ENCODE peak calls at places on chromosomes 7 and 10, in eight cellular contexts. One of them, this sample, is unnamed.

GRCh38 chr7:94656658-94656924 is 658 bp upstream of the SGCE start:
- DNase-seq in psoas muscle: no peak
- DNase-seq in GM13977: no peak
- DNase-seq in B cell: no peak
- DNase-seq in fibroblast of mammary gland: no peak
- DNase-seq in RWPE1: no peak
- DNase-seq in cardiac muscle cell: no peak
- DNase-seq in fibroblast of pulmonary artery: no peak
- DNase-seq in this sample: no peak

GRCh38 chr10:132193907-132194552 is 7.3 kb downstream of the DPYSL4 start:
- DNase-seq in fibroblast of mammary gland: no peak
- DNase-seq in B cell: peak; percentile 45
- DNase-seq in RWPE1: peak; percentile 67
- DNase-seq in fibroblast of pulmonary artery: peak; percentile 26
- DNase-seq in psoas muscle: peak; percentile 16
- DNase-seq in cardiac muscle cell: peak; percentile 25
- DNase-seq in GM13977: no peak
- DNase-seq in this sample: peak; percentile 19

GRCh38 chr7:159038066-159038465 is 106.6 kb downstream of the VIPR2 start:
- DNase-seq in GM13977: no peak
- DNase-seq in cardiac muscle cell: no peak
- DNase-seq in fibroblast of mammary gland: no peak
- DNase-seq in B cell: no peak
- DNase-seq in psoas muscle: no peak
- DNase-seq in RWPE1: no peak
- DNase-seq in fibroblast of pulmonary artery: no peak
- DNase-seq in this sample: no peak

GRCh38 chr10:113091921-113092320 is 141.9 kb downstream of the TCF7L2 start:
- DNase-seq in cardiac muscle cell: no peak
- DNase-seq in fibroblast of mammary gland: no peak
- DNase-seq in GM13977: no peak
- DNase-seq in B cell: no peak
- DNase-seq in RWPE1: no peak
- DNase-seq in fibroblast of pulmonary artery: no peak
- DNase-seq in psoas muscle: no peak
- DNase-seq in this sample: no peak

GRCh38 chr7:131604841-131605279 is 48.4 kb upstream of the PODXL start:
- DNase-seq in psoas muscle: no peak
- DNase-seq in GM13977: no peak
- DNase-seq in fibroblast of pulmonary artery: peak; percentile 38
- DNase-seq in fibroblast of mammary gland: peak; percentile 82
- DNase-seq in B cell: no peak
- DNase-seq in cardiac muscle cell: peak; percentile 28
- DNase-seq in RWPE1: peak; percentile 30
- DNase-seq in this sample: peak; percentile 86

GRCh38 chr10:3400368-3400767 is 227.8 kb upstream of the PITRM1 start:
- DNase-seq in fibroblast of mammary gland: no peak
- DNase-seq in B cell: no peak
- DNase-seq in RWPE1: no peak
- DNase-seq in GM13977: no peak
- DNase-seq in cardiac muscle cell: no peak
- DNase-seq in psoas muscle: no peak
- DNase-seq in fibroblast of pulmonary artery: peak; percentile 25
- DNase-seq in this sample: peak; percentile 46

GRCh38 chr7:70775570-70776156 is 356.3 kb upstream of the GALNT17 start:
- DNase-seq in cardiac muscle cell: peak; percentile 8
- DNase-seq in fibroblast of mammary gland: peak; percentile 41
- DNase-seq in RWPE1: no peak
- DNase-seq in GM13977: no peak
- DNase-seq in psoas muscle: no peak
- DNase-seq in fibroblast of pulmonary artery: peak; percentile 14
- DNase-seq in B cell: no peak
- DNase-seq in this sample: peak; percentile 2

GRCh38 chr10:130136214-130137076 is at the start of gene GLRX3:
- DNase-seq in psoas muscle: peak; percentile 92
- DNase-seq in GM13977: peak; percentile 98
- DNase-seq in RWPE1: peak; percentile 93
- DNase-seq in fibroblast of pulmonary artery: peak; percentile 79
- DNase-seq in B cell: peak; percentile 98
- DNase-seq in cardiac muscle cell: peak; percentile 88
- DNase-seq in fibroblast of mammary gland: peak; percentile 64
- DNase-seq in this sample: peak; percentile 83

GRCh38 chr7:73811760-73812168 is 19.0 kb upstream of the CLDN4 start:
- DNase-seq in cardiac muscle cell: peak; percentile 69
- DNase-seq in RWPE1: no peak
- DNase-seq in fibroblast of mammary gland: peak; percentile 58
- DNase-seq in psoas muscle: peak; percentile 61
- DNase-seq in B cell: peak; percentile 56
- DNase-seq in GM13977: peak; percentile 74
- DNase-seq in fibroblast of pulmonary artery: peak; percentile 65
- DNase-seq in this sample: peak; percentile 65

GRCh38 chr10:61460835-61461234 is 7.7 kb upstream of the TMEM26 start:
- DNase-seq in fibroblast of pulmonary artery: no peak
- DNase-seq in RWPE1: no peak
- DNase-seq in fibroblast of mammary gland: no peak
- DNase-seq in psoas muscle: no peak
- DNase-seq in GM13977: no peak
- DNase-seq in B cell: no peak
- DNase-seq in cardiac muscle cell: no peak
- DNase-seq in this sample: no peak

GRCh38 chr7:5523052-5523711 is 99.5 kb upstream of the TNRC18 start:
- DNase-seq in psoas muscle: no peak
- DNase-seq in B cell: no peak
- DNase-seq in GM13977: no peak
- DNase-seq in fibroblast of pulmonary artery: peak; percentile 69
- DNase-seq in cardiac muscle cell: peak; percentile 71
- DNase-seq in RWPE1: no peak
- DNase-seq in fibroblast of mammary gland: peak; percentile 36
- DNase-seq in this sample: no peak

GRCh38 chr10:2925631-2926030 is 141.7 kb upstream of the PFKP start:
- DNase-seq in B cell: no peak
- DNase-seq in fibroblast of mammary gland: peak; percentile 62
- DNase-seq in GM13977: no peak
- DNase-seq in cardiac muscle cell: peak; percentile 82
- DNase-seq in psoas muscle: peak; percentile 44
- DNase-seq in fibroblast of pulmonary artery: peak; percentile 57
- DNase-seq in RWPE1: no peak
- DNase-seq in this sample: peak; percentile 58

GRCh38 chr7:23715099-23715498 is 5.1 kb downstream of the STK31 start:
- DNase-seq in GM13977: no peak
- DNase-seq in RWPE1: no peak
- DNase-seq in fibroblast of pulmonary artery: no peak
- DNase-seq in fibroblast of mammary gland: no peak
- DNase-seq in psoas muscle: no peak
- DNase-seq in B cell: no peak
- DNase-seq in cardiac muscle cell: no peak
- DNase-seq in this sample: no peak

GRCh38 chr10:22942437-22942836 is 14.6 kb downstream of the ARMC3 start:
- DNase-seq in cardiac muscle cell: no peak
- DNase-seq in fibroblast of mammary gland: no peak
- DNase-seq in fibroblast of pulmonary artery: no peak
- DNase-seq in GM13977: no peak
- DNase-seq in psoas muscle: no peak
- DNase-seq in B cell: no peak
- DNase-seq in RWPE1: no peak
- DNase-seq in this sample: no peak

GRCh38 chr10:19915125-19915524 is 98.9 kb downstream of the PLXDC2 start:
- DNase-seq in cardiac muscle cell: no peak
- DNase-seq in fibroblast of pulmonary artery: no peak
- DNase-seq in RWPE1: no peak
- DNase-seq in B cell: no peak
- DNase-seq in GM13977: no peak
- DNase-seq in psoas muscle: no peak
- DNase-seq in fibroblast of mammary gland: no peak
- DNase-seq in this sample: no peak

GRCh38 chr10:19917756-19918478 is 101.7 kb downstream of the PLXDC2 start:
- DNase-seq in psoas muscle: no peak
- DNase-seq in fibroblast of pulmonary artery: no peak
- DNase-seq in B cell: no peak
- DNase-seq in GM13977: no peak
- DNase-seq in fibroblast of mammary gland: no peak
- DNase-seq in cardiac muscle cell: no peak
- DNase-seq in RWPE1: no peak
- DNase-seq in this sample: no peak

GRCh38 chr10:19918800-19919199 is 102.6 kb downstream of the PLXDC2 start:
- DNase-seq in fibroblast of pulmonary artery: peak; percentile 48
- DNase-seq in GM13977: no peak
- DNase-seq in cardiac muscle cell: peak; percentile 73
- DNase-seq in RWPE1: peak; percentile 28
- DNase-seq in psoas muscle: no peak
- DNase-seq in B cell: no peak
- DNase-seq in fibroblast of mammary gland: peak; percentile 28
- DNase-seq in this sample: peak; percentile 89

GRCh38 chr10:19913987-19914386 is 97.8 kb downstream of the PLXDC2 start:
- DNase-seq in fibroblast of pulmonary artery: no peak
- DNase-seq in psoas muscle: no peak
- DNase-seq in GM13977: no peak
- DNase-seq in B cell: no peak
- DNase-seq in RWPE1: no peak
- DNase-seq in fibroblast of mammary gland: no peak
- DNase-seq in cardiac muscle cell: no peak
- DNase-seq in this sample: no peak

DNA sequence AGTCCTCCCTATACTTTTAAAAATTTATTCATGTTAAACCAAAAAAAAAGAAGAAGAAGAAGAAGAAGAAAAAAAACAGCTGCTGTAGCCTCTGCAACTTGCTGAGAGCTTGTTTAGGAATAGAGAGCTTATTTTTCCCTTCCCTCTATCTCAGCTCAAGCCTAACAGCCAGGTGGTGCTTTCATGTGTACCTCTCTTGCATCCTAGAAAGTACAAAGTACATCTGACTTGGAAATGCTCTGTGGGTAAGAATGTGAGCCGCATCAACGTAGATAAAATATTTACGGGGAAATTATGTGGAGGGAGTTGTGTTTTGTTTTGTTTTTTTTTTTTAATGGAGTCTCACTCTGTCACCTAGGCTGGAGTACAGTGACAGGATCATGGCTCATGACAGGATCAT is 99.6 kb downstream of the PLXDC2 start:
- DNase-seq in RWPE1: no peak
- DNase-seq in cardiac muscle cell: no peak
- DNase-seq in GM13977: no peak
- DNase-seq in fibroblast of pulmonary artery: no peak
- DNase-seq in fibroblast of mammary gland: no peak
- DNase-seq in psoas muscle: no peak
- DNase-seq in B cell: no peak
- DNase-seq in this sample: no peak
- TF ChIP-seq CTCF in RWPE1: no peak
- TF ChIP-seq CTCF in cardiac muscle cell: no peak
- TF ChIP-seq CTCF in GM13977: no peak
- TF ChIP-seq CTCF in fibroblast of pulmonary artery: no peak
- TF ChIP-seq CTCF in fibroblast of mammary gland: no peak
- TF ChIP-seq CTCF in psoas muscle: no peak
- TF ChIP-seq CTCF in B cell: no peak
- TF ChIP-seq CTCF in this sample: no peak

DNA sequence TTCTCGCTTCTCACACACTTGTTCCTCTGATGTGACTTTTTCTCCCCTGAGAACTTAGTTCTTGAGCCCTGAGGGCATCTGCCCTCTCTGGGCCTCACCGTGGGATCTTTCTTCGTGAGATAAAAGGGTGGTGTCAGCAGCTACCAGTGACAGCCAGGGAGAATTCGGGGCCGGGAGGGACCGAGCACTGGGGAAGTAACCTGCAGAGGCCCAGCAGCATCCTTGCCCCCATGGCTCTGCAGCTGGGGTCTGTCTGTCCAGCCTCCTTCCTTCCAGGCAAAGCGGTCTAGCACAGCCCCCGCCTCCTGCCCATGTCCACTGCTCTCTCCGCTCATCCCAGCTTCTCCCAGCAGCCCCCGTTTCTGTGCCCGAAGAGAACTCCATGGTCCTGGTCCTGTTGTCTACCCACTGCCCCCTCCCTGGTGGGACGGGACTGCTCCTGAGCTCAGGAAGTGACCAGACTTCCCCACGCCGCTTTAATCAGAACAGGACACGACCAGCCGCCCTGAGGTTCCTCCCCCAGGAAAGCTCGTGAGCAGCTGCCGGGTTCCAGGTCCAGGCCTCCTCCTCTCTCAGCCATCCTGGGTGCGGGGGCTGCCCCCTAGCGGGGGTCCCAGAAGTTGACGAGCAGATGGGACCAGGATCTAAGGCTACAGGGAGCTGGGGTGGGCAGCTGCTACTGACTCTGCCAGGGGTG is 187.4 kb downstream of the WDR37 start:
- DNase-seq in cardiac muscle cell: no peak
- DNase-seq in fibroblast of pulmonary artery: no peak
- DNase-seq in B cell: no peak
- DNase-seq in RWPE1: no peak
- DNase-seq in GM13977: no peak
- DNase-seq in fibroblast of mammary gland: no peak
- DNase-seq in psoas muscle: no peak
- DNase-seq in this sample: no peak
- TF ChIP-seq CTCF in cardiac muscle cell: no peak
- TF ChIP-seq CTCF in fibroblast of pulmonary artery: no peak
- TF ChIP-seq CTCF in B cell: no peak
- TF ChIP-seq CTCF in RWPE1: no peak
- TF ChIP-seq CTCF in GM13977: peak; percentile 18
- TF ChIP-seq CTCF in fibroblast of mammary gland: no peak
- TF ChIP-seq CTCF in psoas muscle: no peak
- TF ChIP-seq CTCF in this sample: no peak

GRCh38 chr10:126252884-126253612 is 135.2 kb downstream of the ADAM12 start:
- DNase-seq in RWPE1: peak; percentile 59
- DNase-seq in fibroblast of mammary gland: peak; percentile 100
- DNase-seq in GM13977: no peak
- DNase-seq in psoas muscle: no peak
- DNase-seq in B cell: no peak
- DNase-seq in cardiac muscle cell: peak; percentile 94
- DNase-seq in fibroblast of pulmonary artery: peak; percentile 95
- DNase-seq in this sample: peak; percentile 99

GRCh38 chr10:126255313-126255712 is 133.0 kb downstream of the ADAM12 start:
- DNase-seq in psoas muscle: no peak
- DNase-seq in cardiac muscle cell: no peak
- DNase-seq in B cell: no peak
- DNase-seq in RWPE1: no peak
- DNase-seq in fibroblast of pulmonary artery: no peak
- DNase-seq in fibroblast of mammary gland: no peak
- DNase-seq in GM13977: no peak
- DNase-seq in this sample: no peak

GRCh38 chr10:126259883-126260282 is 128.4 kb downstream of the ADAM12 start:
- DNase-seq in cardiac muscle cell: no peak
- DNase-seq in GM13977: no peak
- DNase-seq in RWPE1: no peak
- DNase-seq in fibroblast of mammary gland: no peak
- DNase-seq in fibroblast of pulmonary artery: no peak
- DNase-seq in psoas muscle: no peak
- DNase-seq in B cell: no peak
- DNase-seq in this sample: no peak

GRCh38 chr10:126253613-126254002 is 134.7 kb downstream of the ADAM12 start:
- DNase-seq in cardiac muscle cell: no peak
- DNase-seq in GM13977: no peak
- DNase-seq in RWPE1: peak; percentile 43
- DNase-seq in fibroblast of pulmonary artery: no peak
- DNase-seq in B cell: no peak
- DNase-seq in psoas muscle: no peak
- DNase-seq in fibroblast of mammary gland: no peak
- DNase-seq in this sample: no peak

GRCh38 chr10:126256864-126257263 is 131.4 kb downstream of the ADAM12 start:
- DNase-seq in fibroblast of pulmonary artery: no peak
- DNase-seq in RWPE1: no peak
- DNase-seq in GM13977: no peak
- DNase-seq in fibroblast of mammary gland: no peak
- DNase-seq in psoas muscle: no peak
- DNase-seq in cardiac muscle cell: no peak
- DNase-seq in B cell: no peak
- DNase-seq in this sample: no peak
- TF ChIP-seq CTCF in fibroblast of pulmonary artery: no peak
- TF ChIP-seq CTCF in RWPE1: no peak
- TF ChIP-seq CTCF in GM13977: no peak
- TF ChIP-seq CTCF in fibroblast of mammary gland: peak; percentile 16
- TF ChIP-seq CTCF in psoas muscle: no peak
- TF ChIP-seq CTCF in cardiac muscle cell: peak; percentile 9
- TF ChIP-seq CTCF in B cell: no peak
- TF ChIP-seq CTCF in this sample: peak; percentile 24

GRCh38 chr7:22039696-22040095 is 94.0 kb upstream of the CDCA7L start:
- DNase-seq in psoas muscle: no peak
- DNase-seq in GM13977: no peak
- DNase-seq in RWPE1: no peak
- DNase-seq in fibroblast of pulmonary artery: no peak
- DNase-seq in fibroblast of mammary gland: no peak
- DNase-seq in B cell: no peak
- DNase-seq in cardiac muscle cell: no peak
- DNase-seq in this sample: no peak
- TF ChIP-seq CTCF in psoas muscle: no peak
- TF ChIP-seq CTCF in GM13977: no peak
- TF ChIP-seq CTCF in RWPE1: no peak
- TF ChIP-seq CTCF in fibroblast of pulmonary artery: no peak
- TF ChIP-seq CTCF in fibroblast of mammary gland: no peak
- TF ChIP-seq CTCF in B cell: no peak
- TF ChIP-seq CTCF in cardiac muscle cell: no peak
- TF ChIP-seq CTCF in this sample: no peak